ENCODE peak calls at places on chromosomes 7 and 10, in nine cellular contexts. K is cardiac muscle cell, I is Panc1, E is HFF-Myc, O is astrocyte of the spinal cord, H is BJ, S is tibial nerve, B is heart left ventricle, D is fibroblast of mammary gland. T is an unnamed sample.

GRCh38 chr10:97278491-97278989 is 13.9 kb downstream of the ARHGAP19 start:
- DNase-seq in K (peak), I (peak), E (peak), O (peak), H (peak), S (no peak), B (no peak), D (peak), T (no peak)

GRCh38 chr7:22732556-22733126 is 5.6 kb downstream of the IL6 start:
- DNase-seq in K (peak), I (no peak), E (no peak), O (peak), H (no peak), S (no peak), B (no peak), D (peak), T (no peak)

GRCh38 chr10:124741281-124741921 is 2.8 kb downstream of the FAM53B start:
- DNase-seq in K (peak), I (no peak), E (peak), O (peak), H (no peak), S (peak), B (peak), D (peak), T (peak)

GRCh38 chr7:134613623-134614347 is 32.9 kb upstream of the BPGM start:
- DNase-seq in K (peak), I (peak), E (peak), O (peak), H (peak), S (no peak), B (peak), D (peak), T (no peak)

GRCh38 chr10:97882142-97883091 is 32.8 kb downstream of the GOLGA7B start:
- DNase-seq in K (peak), I (peak), E (no peak), O (peak), H (no peak), S (no peak), B (no peak), D (peak), T (no peak)

GRCh38 chr10:46268076-46268881 is 18.5 kb upstream of the ANTXRL start:
- DNase-seq in K (no peak), I (no peak), E (no peak), O (no peak), H (no peak), S (no peak), B (no peak), D (no peak), T (no peak)

GRCh38 chr10:6589287-6590094 is 9.4 kb upstream of the PRKCQ start:
- DNase-seq in K (no peak), I (no peak), E (no peak), O (no peak), H (no peak), S (no peak), B (no peak), D (no peak), T (no peak)

GRCh38 chr10:131978851-131979250 is 2.9 kb downstream of the BNIP3 start:
- DNase-seq in K (no peak), I (no peak), E (no peak), O (no peak), H (no peak), S (no peak), B (no peak), D (no peak), T (no peak)

GRCh38 chr10:93392111-93392510 is 90.0 kb downstream of the MYOF start:
- DNase-seq in K (peak), I (no peak), E (no peak), O (no peak), H (no peak), S (no peak), B (no peak), D (no peak), T (no peak)

GRCh38 chr7:95476072-95476845 is 9.5 kb upstream of the ASB4 start:
- DNase-seq in K (peak), I (no peak), E (no peak), O (peak), H (no peak), S (no peak), B (no peak), D (no peak), T (no peak)

GRCh38 chr7:1893451-1893850 is 223.4 kb downstream of the ELFN1 start:
- DNase-seq in K (no peak), I (no peak), E (no peak), O (no peak), H (no peak), S (no peak), B (no peak), D (no peak), T (no peak)

GRCh38 chr10:7035111-7035761 is 375.6 kb downstream of the SFMBT2 start:
- DNase-seq in K (no peak), I (no peak), E (no peak), O (no peak), H (no peak), S (no peak), B (no peak), D (no peak), T (no peak)

GRCh38 chr7:112021348-112022044 is 184.7 kb downstream of the DOCK4 start:
- DNase-seq in K (no peak), I (no peak), E (no peak), O (no peak), H (no peak), S (no peak), B (no peak), D (no peak), T (no peak)

GRCh38 chr7:68865351-68865885 is 732.9 kb upstream of the AUTS2 start:
- DNase-seq in K (peak), I (no peak), E (no peak), O (peak), H (no peak), S (no peak), B (no peak), D (no peak), T (no peak)

GRCh38 chr7:2512179-2512644 is 7.4 kb upstream of the LFNG start:
- DNase-seq in K (no peak), I (no peak), E (no peak), O (no peak), H (no peak), S (no peak), B (no peak), D (no peak), T (peak)

GRCh38 chr10:132005147-132005546 is 23.4 kb upstream of the BNIP3 start:
- DNase-seq in K (no peak), I (no peak), E (no peak), O (no peak), H (no peak), S (no peak), B (no peak), D (no peak), T (no peak)

GRCh38 chr7:81662531-81662930 is 107.3 kb downstream of the HGF start:
- DNase-seq in K (no peak), I (no peak), E (no peak), O (no peak), H (no peak), S (no peak), B (no peak), D (no peak), T (no peak)

GRCh38 chr10:119368991-119369869 is 161.9 kb downstream of the GRK5 start:
- DNase-seq in K (no peak), I (no peak), E (no peak), O (no peak), H (no peak), S (no peak), B (no peak), D (no peak), T (no peak)

GRCh38 chr7:130943336-130943901 is 209.4 kb upstream of the KLF14 start:
- DNase-seq in K (peak), I (peak), E (no peak), O (peak), H (no peak), S (no peak), B (no peak), D (peak), T (no peak)

GRCh38 chr10:80506189-80506575 is 31.5 kb upstream of the SH2D4B start:
- DNase-seq in K (no peak), I (no peak), E (no peak), O (peak), H (no peak), S (no peak), B (no peak), D (no peak), T (no peak)

GRCh38 chr7:141073173-141073640 is 657 bp upstream of the TMEM178B start:
- DNase-seq in K (peak), I (no peak), E (no peak), O (peak), H (no peak), S (no peak), B (peak), D (peak), T (no peak)

GRCh38 chr10:78685466-78686163 is 383.2 kb upstream of the ZMIZ1 start:
- DNase-seq in K (peak), I (no peak), E (no peak), O (peak), H (no peak), S (no peak), B (no peak), D (peak), T (no peak)

GRCh38 chr7:124752310-124752709 is 13.3 kb downstream of the GPR37 start:
- DNase-seq in K (no peak), I (no peak), E (no peak), O (peak), H (no peak), S (no peak), B (no peak), D (no peak), T (no peak)

GRCh38 chr10:131963811-131964210 is 17.9 kb downstream of the BNIP3 start:
- DNase-seq in K (no peak), I (no peak), E (no peak), O (no peak), H (no peak), S (no peak), B (no peak), D (no peak), T (no peak)

GRCh38 chr10:49039409-49039808 is 75.9 kb downstream of the VSTM4 start:
- DNase-seq in K (no peak), I (no peak), E (no peak), O (no peak), H (no peak), S (no peak), B (no peak), D (no peak), T (no peak)

GRCh38 chr10:83961620-83962019 is 177.7 kb upstream of the GHITM start:
- DNase-seq in K (no peak), I (no peak), E (no peak), O (no peak), H (no peak), S (no peak), B (no peak), D (no peak), T (no peak)

GRCh38 chr10:77391605-77392235 is 245.9 kb downstream of the KCNMA1 start:
- DNase-seq in K (peak), I (peak), E (peak), O (peak), H (peak), S (peak), B (peak), D (peak), T (no peak)
- TF ChIP-seq CTCF in K (peak), I (peak), E (peak), O (peak), H (peak), S (peak), B (peak), D (peak), T (peak)

GRCh38 chr7:70193514-70193913 is 595.2 kb downstream of the AUTS2 start:
- DNase-seq in K (peak), I (no peak), E (no peak), O (peak), H (no peak), S (no peak), B (no peak), D (peak), T (no peak)
- TF ChIP-seq CTCF in K (peak), I (peak), E (no peak), O (peak), H (no peak), S (no peak), B (no peak), D (peak), T (peak)

DNA sequence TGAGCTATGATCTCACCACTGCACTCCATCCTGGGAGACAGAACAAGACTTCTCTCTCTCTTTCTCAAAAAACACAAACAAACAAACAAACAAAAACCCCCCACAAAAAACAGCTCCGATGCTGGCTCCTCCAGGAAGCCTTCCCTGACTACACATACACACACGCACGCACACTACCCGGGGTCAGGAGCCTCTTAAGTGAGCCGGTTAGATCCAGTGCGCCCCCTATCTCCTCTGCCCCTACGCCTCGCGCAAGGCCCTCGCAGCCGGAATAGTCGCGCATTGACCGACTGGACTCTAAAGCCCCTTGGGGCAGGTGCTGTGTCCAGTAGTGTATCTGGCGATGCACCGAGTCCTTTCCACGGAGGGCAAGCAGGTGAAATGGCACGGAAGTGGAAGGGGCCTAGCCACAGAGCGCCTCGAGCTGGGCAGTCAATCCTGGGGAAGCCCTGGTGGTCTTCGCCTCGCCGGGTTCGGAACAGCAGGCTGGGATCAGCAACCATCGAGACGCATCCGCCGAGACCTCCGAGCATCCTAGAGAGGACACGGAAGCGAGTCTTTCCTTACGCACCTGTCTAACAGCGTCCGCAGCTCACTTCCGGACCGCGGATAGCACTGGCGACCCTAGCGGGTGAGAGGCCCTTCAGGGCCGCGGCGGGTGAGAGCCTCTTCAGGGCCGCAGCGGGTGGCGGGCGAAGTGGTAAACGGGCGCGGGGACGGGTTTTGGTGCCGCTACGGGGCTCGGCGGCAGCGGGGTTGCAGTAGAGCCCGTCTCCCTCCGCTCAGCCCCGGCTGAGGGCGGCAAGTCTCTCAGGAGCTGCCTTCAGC is at the start of gene ZSCAN25:
- DNase-seq in K (peak), I (peak), E (peak), O (peak), H (peak), S (peak), B (peak), D (peak), T (peak)
- TF ChIP-seq CTCF in K (peak), I (peak), E (peak), O (peak), H (peak), S (peak), B (peak), D (peak), T (peak)

GRCh38 chr10:44306762-44307161 is 78.1 kb downstream of the CXCL12 start:
- DNase-seq in K (no peak), I (no peak), E (no peak), O (no peak), H (no peak), S (no peak), B (no peak), D (no peak), T (no peak)
- TF ChIP-seq CTCF in K (peak), I (peak), E (peak), O (peak), H (peak), S (no peak), B (peak), D (peak), T (no peak)

GRCh38 chr7:74028321-74028812 is 394 bp downstream of the ELN start:
- DNase-seq in K (no peak), I (no peak), E (no peak), O (no peak), H (no peak), S (no peak), B (no peak), D (no peak), T (no peak)

GRCh38 chr7:74027683-74028320 is at the start of gene ELN:
- DNase-seq in K (peak), I (no peak), E (no peak), O (no peak), H (no peak), S (peak), B (peak), D (peak), T (no peak)

GRCh38 chr7:74026406-74027123 is 1.4 kb upstream of the ELN start:
- DNase-seq in K (peak), I (peak), E (no peak), O (peak), H (no peak), S (peak), B (peak), D (peak), T (peak)

GRCh38 chr7:74025745-74026144 is 2.2 kb upstream of the ELN start:
- DNase-seq in K (no peak), I (no peak), E (no peak), O (no peak), H (no peak), S (no peak), B (no peak), D (no peak), T (no peak)

DNA sequence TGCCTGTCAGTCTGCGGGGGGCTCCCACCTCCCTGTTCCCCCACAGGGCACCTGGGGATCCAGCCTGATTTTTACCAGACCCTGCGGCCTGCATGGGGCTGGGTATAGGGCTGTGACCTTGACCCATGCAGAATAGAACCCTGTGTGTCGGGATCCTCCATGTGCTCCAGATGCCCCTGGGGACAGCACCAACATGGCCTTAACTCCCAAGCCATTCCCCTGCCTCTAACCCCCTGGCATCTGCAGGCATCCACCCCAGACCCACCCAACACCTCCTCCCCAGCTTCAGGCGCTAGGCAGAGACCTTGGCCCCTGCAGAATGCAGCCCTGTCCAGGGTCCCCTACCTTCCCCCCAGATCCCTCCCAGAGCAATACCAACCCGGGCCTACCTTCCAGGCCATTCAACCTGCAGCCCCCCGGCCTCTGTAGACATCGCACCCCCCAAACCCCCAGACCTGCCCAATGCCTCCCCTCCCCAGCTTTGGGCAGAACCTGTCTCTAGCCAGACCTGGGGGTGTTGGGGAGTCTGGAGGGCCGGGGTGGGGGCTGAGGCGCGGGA is 770 bp upstream of the ELN start:
- DNase-seq in K (no peak), I (no peak), E (no peak), O (no peak), H (no peak), S (no peak), B (no peak), D (no peak), T (no peak)
- TF ChIP-seq CTCF in K (no peak), I (no peak), E (no peak), O (no peak), H (no peak), S (no peak), B (no peak), D (no peak), T (no peak)

DNA sequence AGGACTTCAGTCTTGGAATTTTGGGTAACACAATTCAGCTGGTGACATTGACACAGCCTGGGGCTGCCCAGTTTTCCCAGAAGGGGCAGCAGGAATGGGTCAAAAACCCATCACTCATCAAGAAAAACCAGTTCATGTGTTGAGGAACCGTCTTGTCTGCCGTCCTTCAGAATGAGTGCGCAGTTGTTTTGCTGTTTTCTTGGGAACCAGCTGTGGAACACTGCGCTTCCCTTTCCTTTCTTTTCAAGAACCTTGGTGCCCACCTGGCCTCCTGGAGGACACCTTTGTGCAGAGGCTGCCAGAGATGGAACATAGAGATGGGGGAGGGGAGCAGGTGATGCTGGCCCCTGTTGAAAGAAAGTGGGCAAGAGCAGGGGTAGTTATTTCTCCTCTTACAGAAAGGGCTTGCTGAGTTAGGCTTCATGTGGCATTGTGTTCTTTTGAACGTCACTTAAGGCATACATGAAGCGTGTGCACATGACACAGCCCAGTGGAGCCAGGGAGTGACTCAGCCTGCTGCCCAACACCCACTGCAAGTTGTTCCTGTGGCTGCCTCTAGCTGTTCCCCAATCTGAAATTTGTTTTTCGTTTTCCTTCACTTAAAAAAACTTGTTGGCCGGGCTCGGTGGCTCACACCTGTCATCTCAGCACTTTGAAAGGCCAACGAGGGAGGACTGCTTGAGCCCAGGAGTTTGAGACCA is 87.4 kb upstream of the TNS3 start:
- DNase-seq in K (peak), I (no peak), E (peak), O (peak), H (peak), S (peak), B (peak), D (peak), T (no peak)
- TF ChIP-seq CTCF in K (no peak), I (no peak), E (no peak), O (peak), H (peak), S (no peak), B (no peak), D (peak), T (no peak)

DNA sequence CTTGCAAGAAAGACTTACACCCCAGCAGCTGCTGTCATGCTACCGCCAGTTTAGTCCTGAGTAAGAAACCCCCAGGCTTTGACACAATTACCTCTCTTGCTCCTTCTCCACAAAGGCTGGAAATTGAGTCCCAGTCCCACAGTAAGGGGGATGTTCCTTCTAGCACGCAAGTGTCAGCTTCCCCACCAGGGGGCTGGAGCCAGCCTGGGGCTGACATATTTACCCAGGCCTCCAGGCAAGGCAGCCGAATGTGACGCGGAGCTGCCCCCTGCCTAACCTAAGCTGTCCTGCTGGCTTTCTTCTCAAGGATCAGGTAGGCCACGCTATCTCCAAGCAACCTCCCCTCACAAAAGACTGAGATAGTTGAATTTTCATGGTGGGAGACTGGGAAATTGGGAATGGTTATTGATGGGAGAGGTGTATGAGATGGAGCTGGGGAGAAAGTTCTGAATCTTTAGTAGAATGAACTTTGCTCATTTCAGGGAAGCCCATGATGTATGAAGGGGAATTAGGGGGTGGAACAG is 19.2 kb upstream of the BMPER start:
- DNase-seq in K (no peak), I (no peak), E (no peak), O (no peak), H (no peak), S (no peak), B (no peak), D (peak), T (no peak)
- TF ChIP-seq CTCF in K (peak), I (peak), E (peak), O (no peak), H (peak), S (no peak), B (no peak), D (peak), T (peak)

T was measured in D721Med.